ENCODE peak calls at places on chromosomes 6 and 20, in six cellular contexts. I, B, Q, A, S and M are unnamed samples.

GRCh38 chr6:31930962-31931361 is 3.4 kb downstream of the C2 start:
- DNase-seq in S (no peak), A (no peak), I (no peak), B (no peak), Q (no peak), M (no peak)

GRCh38 chr6:148593130-148593812 is 153.6 kb upstream of the UST start:
- DNase-seq in Q (peak), B (no peak), S (no peak), A (no peak), I (no peak), M (no peak)

GRCh38 chr20:22984611-22985010 is 50.5 kb upstream of the SSTR4 start:
- DNase-seq in A (no peak), I (peak), Q (no peak), B (no peak), S (no peak), M (peak)

GRCh38 chr6:151014404-151015150 is 149.1 kb downstream of the MTHFD1L start:
- DNase-seq in I (peak), A (peak), S (peak), Q (peak), B (peak), M (peak)

GRCh38 chr20:56974499-56975250 is 291.8 kb downstream of the BMP7 start:
- DNase-seq in I (peak), Q (peak), B (peak), A (no peak), S (no peak), M (no peak)

GRCh38 chr6:2129076-2129695 is 116.2 kb downstream of the GMDS start:
- DNase-seq in Q (no peak), I (no peak), S (no peak), A (no peak), B (no peak), M (no peak)

GRCh38 chr6:42963855-42964605 is 3.5 kb downstream of the GNMT start:
- DNase-seq in Q (peak), S (no peak), I (peak), B (peak), A (no peak), M (peak)

GRCh38 chr6:144462058-144462457 is 176.9 kb downstream of the UTRN start:
- DNase-seq in S (no peak), Q (no peak), A (no peak), B (no peak), I (no peak), M (no peak)

GRCh38 chr6:17018425-17018824 is 83.4 kb upstream of the STMND1 start:
- DNase-seq in A (no peak), S (no peak), I (no peak), Q (no peak), B (no peak), M (no peak)

GRCh38 chr20:13105864-13106457 is 97.2 kb downstream of the SPTLC3 start:
- DNase-seq in B (peak), S (no peak), Q (peak), I (peak), A (no peak), M (peak)

GRCh38 chr6:153090241-153090930 is 40.7 kb downstream of the RGS17 start:
- DNase-seq in B (no peak), I (no peak), Q (peak), S (no peak), A (no peak), M (no peak)